ENCODE peak calls at places on chromosome 20, in six cellular contexts. Y is effector memory CD4-positive, alpha-beta T cell; Z is fibroblast of lung; P is IMR-90; I is colonic mucosa; A is uterus. G is an unnamed sample. For H3K4me1, the result is how much of the 10 kb centered on the place peaks cover.

GRCh38 chr20:49641683-49642649 is 71.7 kb downstream of the B4GALT5 start:
- DNase-seq in Y (no peak), Z (peak), P (peak), I (peak), A (no peak), G (peak)

GRCh38 chr20:49846206-49846807 is 33.7 kb downstream of the SLC9A8 start:
- DNase-seq in Y (no peak), Z (peak), P (peak), I (peak), A (no peak), G (peak)

GRCh38 chr20:34437330-34437986 is 74.4 kb downstream of the ITCH start:
- DNase-seq in Y (no peak), Z (peak), P (peak), I (no peak), A (no peak), G (no peak)

GRCh38 chr20:48921168-48921882 is at the start of gene ARFGEF2:
- DNase-seq in Y (peak), Z (peak), P (peak), I (peak), A (peak), G (peak)

GRCh38 chr20:50758469-50758868 is 27.1 kb downstream of the PARD6B start:
- DNase-seq in Y (no peak), Z (no peak), P (peak), I (peak), A (no peak), G (no peak)

GRCh38 chr20:53539516-53539915 is 54.1 kb downstream of the ZNF217 start:
- DNase-seq in Y (no peak), Z (no peak), P (no peak), I (no peak), A (no peak), G (no peak)

GRCh38 chr20:11810316-11811130 is 107.2 kb upstream of the BTBD3 start:
- DNase-seq in Y (no peak), Z (peak), P (peak), I (no peak), A (no peak), G (no peak)

GRCh38 chr20:63057133-63058117 is 50.7 kb upstream of the BHLHE23 start:
- DNase-seq in Y (no peak), Z (peak), P (no peak), I (no peak), A (no peak), G (no peak)

GRCh38 chr20:41242807-41243206 is 74.7 kb downstream of the ZHX3 start:
- DNase-seq in Y (no peak), Z (no peak), P (no peak), I (no peak), A (no peak), G (no peak)

GRCh38 chr20:47125553-47126373 is 230.7 kb downstream of the ZMYND8 start:
- DNase-seq in Y (no peak), Z (peak), P (no peak), I (no peak), A (no peak), G (no peak)

GRCh38 chr20:31666258-31667042 is 28.7 kb downstream of the COX4I2 start:
- DNase-seq in Y (peak), Z (peak), P (no peak), I (peak), A (no peak), G (peak)

GRCh38 chr20:53797085-53797484 is 203.4 kb upstream of the ZNF217 start:
- DNase-seq in Y (no peak), Z (no peak), P (no peak), I (no peak), A (no peak), G (no peak)

GRCh38 chr20:32585011-32585518 is at the start of gene NOL4L:
- DNase-seq in Y (no peak), Z (no peak), P (no peak), I (no peak), A (peak), G (peak)

GRCh38 chr20:50713677-50714101 is 17.7 kb upstream of the PARD6B start:
- DNase-seq in Y (no peak), Z (peak), P (peak), I (no peak), A (peak), G (peak)

GRCh38 chr20:25654487-25654886 is 30.7 kb upstream of the NANP start:
- DNase-seq in Y (no peak), Z (no peak), P (no peak), I (no peak), A (no peak), G (no peak)

GRCh38 chr20:15799871-15800270 is 773.4 kb downstream of the KIF16B start:
- DNase-seq in Y (no peak), Z (peak), P (peak), I (no peak), A (no peak), G (no peak)

GRCh38 chr20:49203746-49204145 is 15.5 kb upstream of the DDX27 start:
- DNase-seq in Y (no peak), Z (no peak), P (no peak), I (no peak), A (no peak), G (no peak)

GRCh38 chr20:34578040-34578439 is 19.5 kb downstream of the MAP1LC3A start:
- DNase-seq in Y (no peak), Z (peak), P (peak), I (no peak), A (no peak), G (peak)

GRCh38 chr20:16216227-16217210 is 356.7 kb downstream of the KIF16B start:
- DNase-seq in Y (no peak), Z (no peak), P (no peak), I (no peak), A (no peak), G (no peak)

GRCh38 chr20:59518881-59519706 is 85.2 kb upstream of the PHACTR3 start:
- DNase-seq in Y (no peak), Z (peak), P (peak), I (peak), A (no peak), G (peak)

GRCh38 chr20:63043348-63044203 is 36.8 kb upstream of the BHLHE23 start:
- DNase-seq in Y (no peak), Z (no peak), P (no peak), I (no peak), A (no peak), G (no peak)

GRCh38 chr20:46222521-46223007 is 85.7 kb downstream of the CDH22 start:
- DNase-seq in Y (no peak), Z (no peak), P (no peak), I (no peak), A (peak), G (peak)

GRCh38 chr20:18304618-18305017 is 16.3 kb downstream of the ZNF133 start:
- DNase-seq in Y (no peak), Z (no peak), P (no peak), I (no peak), A (no peak), G (no peak)

GRCh38 chr20:22836211-22836610 is 198.9 kb upstream of the SSTR4 start:
- DNase-seq in Y (no peak), Z (no peak), P (no peak), I (no peak), A (no peak), G (no peak)

GRCh38 chr20:24761220-24762065 is 187.6 kb upstream of the CST7 start:
- DNase-seq in Y (no peak), Z (no peak), P (no peak), I (no peak), A (no peak), G (no peak)

GRCh38 chr20:33370296-33370695 is 31.0 kb downstream of the CDK5RAP1 start:
- DNase-seq in Y (peak), Z (no peak), P (no peak), I (peak), A (no peak), G (no peak)

GRCh38 chr20:50333856-50334255 is 143.2 kb downstream of the CEBPB start:
- DNase-seq in Y (no peak), Z (peak), P (peak), I (no peak), A (no peak), G (no peak)

GRCh38 chr20:50982372-50982771 is 23.8 kb downstream of the MOCS3 start:
- DNase-seq in Y (no peak), Z (peak), P (peak), I (peak), A (no peak), G (no peak)

GRCh38 chr20:21240394-21240793 is 62.7 kb upstream of the XRN2 start:
- DNase-seq in Y (no peak), Z (no peak), P (no peak), I (no peak), A (no peak), G (no peak)

GRCh38 chr20:17859002-17859615 is 109.5 kb downstream of the SNX5 start:
- DNase-seq in Y (no peak), Z (no peak), P (no peak), I (no peak), A (no peak), G (no peak)

GRCh38 chr20:24134930-24135329 is 146.4 kb upstream of the GGTLC1 start:
- DNase-seq in Y (no peak), Z (no peak), P (no peak), I (no peak), A (no peak), G (no peak)

GRCh38 chr20:12928755-12929401 is 79.9 kb upstream of the SPTLC3 start:
- DNase-seq in Y (no peak), Z (peak), P (peak), I (no peak), A (no peak), G (no peak)

GRCh38 chr20:32511358-32512046 is 73.6 kb downstream of the NOL4L start:
- DNase-seq in Y (no peak), Z (no peak), P (no peak), I (no peak), A (no peak), G (no peak)

GRCh38 chr20:3071266-3071609 is 182 bp upstream of the OXT start:
- DNase-seq in Y (no peak), Z (no peak), P (no peak), I (no peak), A (no peak), G (no peak)
- H3K27ac ChIP-seq in Y (peak), Z (no peak), P (no peak), I (no peak), A (no peak), G (no peak)

GRCh38 chr20:37988555-37988954 is 44.7 kb downstream of the TTI1 start:
- DNase-seq in Y (no peak), Z (no peak), P (no peak), I (no peak), A (no peak), G (no peak)

GRCh38 chr20:37987602-37988290 is 45.5 kb downstream of the TTI1 start:
- DNase-seq in Y (no peak), Z (no peak), P (no peak), I (no peak), A (no peak), G (no peak)

GRCh38 chr20:37986873-37987601 is 46.2 kb downstream of the TTI1 start:
- DNase-seq in Y (no peak), Z (peak), P (peak), I (no peak), A (peak), G (no peak)

GRCh38 chr20:37984018-37984785 is 49.1 kb downstream of the TTI1 start:
- DNase-seq in Y (no peak), Z (no peak), P (no peak), I (no peak), A (no peak), G (peak)

GRCh38 chr20:37986063-37986858 is 47.0 kb downstream of the TTI1 start:
- DNase-seq in Y (no peak), Z (no peak), P (no peak), I (no peak), A (no peak), G (no peak)
- H3K4me1 ChIP-seq in Y (under half), Z (under half), P (under half), I (under half), A (under half), G (under half)

GRCh38 chr20:64255361-64256281 is at the start of gene PCMTD2:
- DNase-seq in Y (peak), Z (peak), P (peak), I (peak), A (peak), G (peak)

GRCh38 chr20:64254571-64255360 is 782 bp upstream of the PCMTD2 start:
- DNase-seq in Y (no peak), Z (no peak), P (no peak), I (no peak), A (no peak), G (no peak)

GRCh38 chr20:64257107-64257757 is 1.7 kb downstream of the PCMTD2 start:
- DNase-seq in Y (no peak), Z (no peak), P (no peak), I (no peak), A (no peak), G (no peak)

GRCh38 chr20:64258071-64258823 is 2.7 kb downstream of the PCMTD2 start:
- DNase-seq in Y (no peak), Z (no peak), P (no peak), I (no peak), A (no peak), G (no peak)

DNA sequence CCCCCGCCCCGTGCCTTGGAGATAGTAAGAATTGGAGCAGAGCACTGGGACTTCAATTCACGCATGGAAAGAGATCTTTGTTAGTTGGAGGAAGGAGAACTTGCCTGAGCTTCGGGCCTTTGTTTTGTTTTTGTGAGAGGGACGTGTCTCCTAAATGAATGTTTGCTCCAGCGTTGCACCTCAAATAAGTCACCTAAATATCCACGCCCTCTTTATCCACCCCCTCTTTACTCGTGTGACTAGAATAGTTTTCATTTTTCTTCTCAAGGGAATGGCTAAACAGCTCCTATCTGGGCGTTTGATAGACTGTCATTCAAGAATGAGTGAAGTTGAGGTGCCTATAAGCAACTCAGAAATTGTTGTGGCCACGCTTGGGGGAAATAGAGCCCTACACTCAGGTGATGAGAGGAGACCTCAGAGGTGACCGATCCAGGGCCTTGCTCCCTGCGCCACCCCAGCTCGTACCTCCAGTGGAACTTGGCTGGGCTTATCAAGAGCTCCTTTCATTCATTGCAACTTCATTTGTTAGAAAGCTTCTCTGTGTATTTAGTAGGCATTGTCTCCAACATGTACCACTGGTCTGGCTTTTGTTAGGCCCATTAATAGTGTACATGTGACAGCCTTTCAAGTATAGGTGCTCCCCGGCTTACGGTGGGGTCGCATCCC is 867 bp downstream of the PCMTD2 start:
- DNase-seq in Y (no peak), Z (peak), P (peak), I (no peak), A (no peak), G (no peak)
- H3K27ac ChIP-seq in Y (peak), Z (peak), P (peak), I (peak), A (peak), G (peak)

GRCh38 chr20:61801857-61802442 is 263.7 kb downstream of the TAF4 start:
- DNase-seq in Y (no peak), Z (no peak), P (no peak), I (no peak), A (no peak), G (no peak)
- H3K4me1 ChIP-seq in Y (under half), Z (under half), P (under half), I (under half), A (under half), G (under half)